ENCODE peak calls at places on chromosomes 1 and 21, in seven cellular contexts. One of them, this sample, is unnamed.

GRCh38 chr1:81679972-81680371 is 120.8 kb upstream of the ADGRL2 start:
- DNase-seq in IMR-90: peak
- DNase-seq in cardiac fibroblast: peak
- DNase-seq in transverse colon: no peak
- DNase-seq in brain microvascular endothelial cell: no peak
- DNase-seq in lower lobe of right lung: no peak
- DNase-seq in fibroblast of lung: peak
- DNase-seq in this sample: peak

GRCh38 chr1:46735708-46736324 is 16.9 kb upstream of the EFCAB14 start:
- DNase-seq in IMR-90: peak
- DNase-seq in cardiac fibroblast: peak
- DNase-seq in transverse colon: no peak
- DNase-seq in brain microvascular endothelial cell: peak
- DNase-seq in lower lobe of right lung: no peak
- DNase-seq in fibroblast of lung: peak
- DNase-seq in this sample: peak

GRCh38 chr1:208864366-208864965 is 620.3 kb upstream of the PLXNA2 start:
- DNase-seq in IMR-90: no peak
- DNase-seq in cardiac fibroblast: no peak
- DNase-seq in transverse colon: no peak
- DNase-seq in brain microvascular endothelial cell: no peak
- DNase-seq in lower lobe of right lung: no peak
- DNase-seq in fibroblast of lung: no peak
- DNase-seq in this sample: no peak

GRCh38 chr21:34782666-34783365 is 114.0 kb downstream of the CLIC6 start:
- DNase-seq in IMR-90: no peak
- DNase-seq in cardiac fibroblast: no peak
- DNase-seq in transverse colon: no peak
- DNase-seq in brain microvascular endothelial cell: peak
- DNase-seq in lower lobe of right lung: no peak
- DNase-seq in fibroblast of lung: no peak
- DNase-seq in this sample: no peak

GRCh38 chr1:246592695-246593094 is 26.4 kb downstream of the CNST start:
- DNase-seq in IMR-90: peak
- DNase-seq in cardiac fibroblast: peak
- DNase-seq in transverse colon: no peak
- DNase-seq in brain microvascular endothelial cell: peak
- DNase-seq in lower lobe of right lung: no peak
- DNase-seq in fibroblast of lung: peak
- DNase-seq in this sample: peak

GRCh38 chr1:235093013-235093618 is 35.5 kb downstream of the TOMM20 start:
- DNase-seq in IMR-90: peak
- DNase-seq in cardiac fibroblast: peak
- DNase-seq in transverse colon: peak
- DNase-seq in brain microvascular endothelial cell: peak
- DNase-seq in lower lobe of right lung: no peak
- DNase-seq in fibroblast of lung: peak
- DNase-seq in this sample: peak

GRCh38 chr1:55447488-55447887 is 232.3 kb upstream of the USP24 start:
- DNase-seq in IMR-90: peak
- DNase-seq in cardiac fibroblast: peak
- DNase-seq in transverse colon: no peak
- DNase-seq in brain microvascular endothelial cell: no peak
- DNase-seq in lower lobe of right lung: no peak
- DNase-seq in fibroblast of lung: no peak
- DNase-seq in this sample: no peak

GRCh38 chr1:197234581-197234980 is 33.5 kb upstream of the CRB1 start:
- DNase-seq in IMR-90: no peak
- DNase-seq in cardiac fibroblast: no peak
- DNase-seq in transverse colon: no peak
- DNase-seq in brain microvascular endothelial cell: no peak
- DNase-seq in lower lobe of right lung: no peak
- DNase-seq in fibroblast of lung: no peak
- DNase-seq in this sample: no peak

GRCh38 chr1:239386453-239387303 is at the start of gene CHRM3:
- DNase-seq in IMR-90: no peak
- DNase-seq in cardiac fibroblast: peak
- DNase-seq in transverse colon: peak
- DNase-seq in brain microvascular endothelial cell: no peak
- DNase-seq in lower lobe of right lung: peak
- DNase-seq in fibroblast of lung: no peak
- DNase-seq in this sample: no peak

GRCh38 chr1:54842963-54843362 is 41.8 kb upstream of the TTC22 start:
- DNase-seq in IMR-90: no peak
- DNase-seq in cardiac fibroblast: no peak
- DNase-seq in transverse colon: no peak
- DNase-seq in brain microvascular endothelial cell: no peak
- DNase-seq in lower lobe of right lung: no peak
- DNase-seq in fibroblast of lung: no peak
- DNase-seq in this sample: no peak

GRCh38 chr1:31723828-31724359 is 20.1 kb upstream of the COL16A1 start:
- DNase-seq in IMR-90: peak
- DNase-seq in cardiac fibroblast: peak
- DNase-seq in transverse colon: peak
- DNase-seq in brain microvascular endothelial cell: peak
- DNase-seq in lower lobe of right lung: peak
- DNase-seq in fibroblast of lung: peak
- DNase-seq in this sample: peak

GRCh38 chr21:46618738-46619369 is 14.0 kb upstream of the S100B start:
- DNase-seq in IMR-90: peak
- DNase-seq in cardiac fibroblast: peak
- DNase-seq in transverse colon: no peak
- DNase-seq in brain microvascular endothelial cell: no peak
- DNase-seq in lower lobe of right lung: no peak
- DNase-seq in fibroblast of lung: no peak
- DNase-seq in this sample: no peak

GRCh38 chr21:42849759-42850412 is 29.5 kb downstream of the WDR4 start:
- DNase-seq in IMR-90: no peak
- DNase-seq in cardiac fibroblast: no peak
- DNase-seq in transverse colon: no peak
- DNase-seq in brain microvascular endothelial cell: no peak
- DNase-seq in lower lobe of right lung: no peak
- DNase-seq in fibroblast of lung: no peak
- DNase-seq in this sample: no peak

DNA sequence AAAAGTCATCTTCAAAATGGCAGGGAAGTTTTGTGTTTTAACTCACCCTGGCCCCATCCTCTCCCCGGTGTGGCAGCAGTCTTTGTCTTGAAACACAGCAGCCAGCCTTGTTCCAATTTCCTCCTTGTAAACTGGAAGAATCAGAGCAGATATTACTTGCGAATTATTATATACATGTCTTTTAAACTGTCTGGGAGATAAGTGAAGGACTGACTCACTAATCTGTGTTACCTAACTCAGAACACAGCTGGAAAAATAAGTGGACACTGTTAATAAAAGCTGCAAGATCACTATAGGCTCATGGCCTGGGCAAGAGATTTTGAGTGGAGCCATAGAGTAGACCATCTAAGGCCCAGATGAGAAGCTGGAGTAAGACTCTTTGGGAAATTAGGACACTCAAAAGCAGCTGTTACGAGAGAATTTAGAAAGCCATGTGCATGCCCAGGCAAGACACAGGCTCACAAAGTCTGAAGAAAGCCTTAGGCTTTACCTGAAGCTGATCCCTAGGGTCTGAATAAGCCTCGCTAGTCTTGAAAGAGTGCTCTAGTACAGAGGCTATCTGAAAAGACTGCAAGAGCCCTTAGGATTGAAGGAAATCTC is 233.0 kb upstream of the RAB4A start:
- DNase-seq in IMR-90: peak
- DNase-seq in cardiac fibroblast: no peak
- DNase-seq in transverse colon: no peak
- DNase-seq in brain microvascular endothelial cell: no peak
- DNase-seq in lower lobe of right lung: no peak
- DNase-seq in fibroblast of lung: peak
- DNase-seq in this sample: no peak
- TF ChIP-seq CTCF in IMR-90: no peak
- TF ChIP-seq CTCF in cardiac fibroblast: no peak
- TF ChIP-seq CTCF in transverse colon: no peak
- TF ChIP-seq CTCF in brain microvascular endothelial cell: no peak
- TF ChIP-seq CTCF in lower lobe of right lung: no peak
- TF ChIP-seq CTCF in fibroblast of lung: no peak
- TF ChIP-seq CTCF in this sample: no peak

DNA sequence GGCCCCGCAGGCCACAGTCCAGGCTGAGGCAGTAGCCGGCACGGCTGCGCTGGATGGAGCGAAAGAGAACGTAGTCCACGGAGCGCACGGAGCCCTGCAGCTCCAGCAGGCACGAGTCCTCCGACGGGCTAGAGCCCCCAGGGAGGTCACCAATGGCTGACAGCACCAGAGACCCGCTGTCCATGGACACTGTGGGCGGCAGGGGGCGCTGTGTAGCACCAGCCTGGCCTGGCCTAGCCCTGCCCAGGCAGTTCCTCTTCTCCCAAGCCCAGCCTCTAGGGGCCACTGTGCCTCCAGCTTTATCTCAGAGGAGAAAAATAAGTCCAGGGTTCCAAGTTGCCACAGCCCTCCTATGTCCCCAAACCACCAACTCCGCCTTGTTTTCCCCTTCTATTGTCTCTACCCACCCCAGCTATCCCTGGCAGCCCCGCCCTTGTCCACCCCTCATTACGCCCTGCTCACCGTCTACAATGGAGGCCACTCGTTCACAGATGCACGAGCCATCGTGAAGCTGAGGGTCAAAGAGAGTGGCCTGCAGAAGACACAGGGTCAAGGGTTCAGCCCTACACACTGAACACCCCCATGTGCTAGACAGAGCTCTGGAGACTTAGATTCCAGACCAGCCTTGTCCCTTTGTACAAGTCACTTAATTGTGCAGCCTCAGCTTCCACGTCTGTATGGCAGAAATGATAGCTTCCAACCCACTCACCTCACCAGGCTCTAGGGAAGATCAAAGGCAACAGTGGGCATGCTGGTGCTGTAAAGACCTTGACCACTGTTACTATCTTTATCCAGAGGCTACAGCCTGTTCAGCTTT is 4.4 kb downstream of the ENTREP3 start:
- DNase-seq in IMR-90: peak
- DNase-seq in cardiac fibroblast: peak
- DNase-seq in transverse colon: peak
- DNase-seq in brain microvascular endothelial cell: peak
- DNase-seq in lower lobe of right lung: peak
- DNase-seq in fibroblast of lung: peak
- DNase-seq in this sample: peak
- H3K4me3 ChIP-seq in IMR-90: no peak
- H3K4me3 ChIP-seq in cardiac fibroblast: no peak
- H3K4me3 ChIP-seq in transverse colon: no peak
- H3K4me3 ChIP-seq in brain microvascular endothelial cell: peak
- H3K4me3 ChIP-seq in lower lobe of right lung: peak
- H3K4me3 ChIP-seq in fibroblast of lung: no peak
- H3K4me3 ChIP-seq in this sample: no peak

GRCh38 chr1:112923234-112923955 is 32.6 kb downstream of the SLC16A1 start:
- DNase-seq in IMR-90: no peak
- DNase-seq in cardiac fibroblast: no peak
- DNase-seq in transverse colon: no peak
- DNase-seq in brain microvascular endothelial cell: no peak
- DNase-seq in lower lobe of right lung: no peak
- DNase-seq in fibroblast of lung: no peak
- DNase-seq in this sample: no peak

GRCh38 chr1:112926858-112927257 is 29.1 kb downstream of the SLC16A1 start:
- DNase-seq in IMR-90: no peak
- DNase-seq in cardiac fibroblast: no peak
- DNase-seq in transverse colon: no peak
- DNase-seq in brain microvascular endothelial cell: no peak
- DNase-seq in lower lobe of right lung: no peak
- DNase-seq in fibroblast of lung: no peak
- DNase-seq in this sample: no peak

GRCh38 chr1:112927462-112927971 is 28.5 kb downstream of the SLC16A1 start:
- DNase-seq in IMR-90: no peak
- DNase-seq in cardiac fibroblast: no peak
- DNase-seq in transverse colon: no peak
- DNase-seq in brain microvascular endothelial cell: no peak
- DNase-seq in lower lobe of right lung: no peak
- DNase-seq in fibroblast of lung: no peak
- DNase-seq in this sample: no peak

GRCh38 chr1:112923956-112924349 is 32.0 kb downstream of the SLC16A1 start:
- DNase-seq in IMR-90: no peak
- DNase-seq in cardiac fibroblast: no peak
- DNase-seq in transverse colon: no peak
- DNase-seq in brain microvascular endothelial cell: no peak
- DNase-seq in lower lobe of right lung: no peak
- DNase-seq in fibroblast of lung: no peak
- DNase-seq in this sample: no peak

GRCh38 chr1:112925015-112925414 is 31.0 kb downstream of the SLC16A1 start:
- DNase-seq in IMR-90: no peak
- DNase-seq in cardiac fibroblast: no peak
- DNase-seq in transverse colon: no peak
- DNase-seq in brain microvascular endothelial cell: no peak
- DNase-seq in lower lobe of right lung: no peak
- DNase-seq in fibroblast of lung: no peak
- DNase-seq in this sample: no peak
- TF ChIP-seq CTCF in IMR-90: no peak
- TF ChIP-seq CTCF in cardiac fibroblast: no peak
- TF ChIP-seq CTCF in transverse colon: no peak
- TF ChIP-seq CTCF in brain microvascular endothelial cell: peak
- TF ChIP-seq CTCF in lower lobe of right lung: no peak
- TF ChIP-seq CTCF in fibroblast of lung: no peak
- TF ChIP-seq CTCF in this sample: peak

GRCh38 chr1:14519976-14520375 is 78.5 kb upstream of the KAZN start:
- DNase-seq in IMR-90: peak
- DNase-seq in cardiac fibroblast: peak
- DNase-seq in transverse colon: no peak
- DNase-seq in brain microvascular endothelial cell: no peak
- DNase-seq in lower lobe of right lung: no peak
- DNase-seq in fibroblast of lung: no peak
- DNase-seq in this sample: peak

GRCh38 chr1:14517813-14518180 is 80.7 kb upstream of the KAZN start:
- DNase-seq in IMR-90: no peak
- DNase-seq in cardiac fibroblast: no peak
- DNase-seq in transverse colon: no peak
- DNase-seq in brain microvascular endothelial cell: no peak
- DNase-seq in lower lobe of right lung: no peak
- DNase-seq in fibroblast of lung: no peak
- DNase-seq in this sample: no peak

GRCh38 chr1:14522331-14523241 is 75.9 kb upstream of the KAZN start:
- DNase-seq in IMR-90: peak
- DNase-seq in cardiac fibroblast: peak
- DNase-seq in transverse colon: peak
- DNase-seq in brain microvascular endothelial cell: peak
- DNase-seq in lower lobe of right lung: no peak
- DNase-seq in fibroblast of lung: peak
- DNase-seq in this sample: peak

GRCh38 chr1:14521602-14522001 is 76.9 kb upstream of the KAZN start:
- DNase-seq in IMR-90: no peak
- DNase-seq in cardiac fibroblast: no peak
- DNase-seq in transverse colon: no peak
- DNase-seq in brain microvascular endothelial cell: no peak
- DNase-seq in lower lobe of right lung: no peak
- DNase-seq in fibroblast of lung: peak
- DNase-seq in this sample: peak

DNA sequence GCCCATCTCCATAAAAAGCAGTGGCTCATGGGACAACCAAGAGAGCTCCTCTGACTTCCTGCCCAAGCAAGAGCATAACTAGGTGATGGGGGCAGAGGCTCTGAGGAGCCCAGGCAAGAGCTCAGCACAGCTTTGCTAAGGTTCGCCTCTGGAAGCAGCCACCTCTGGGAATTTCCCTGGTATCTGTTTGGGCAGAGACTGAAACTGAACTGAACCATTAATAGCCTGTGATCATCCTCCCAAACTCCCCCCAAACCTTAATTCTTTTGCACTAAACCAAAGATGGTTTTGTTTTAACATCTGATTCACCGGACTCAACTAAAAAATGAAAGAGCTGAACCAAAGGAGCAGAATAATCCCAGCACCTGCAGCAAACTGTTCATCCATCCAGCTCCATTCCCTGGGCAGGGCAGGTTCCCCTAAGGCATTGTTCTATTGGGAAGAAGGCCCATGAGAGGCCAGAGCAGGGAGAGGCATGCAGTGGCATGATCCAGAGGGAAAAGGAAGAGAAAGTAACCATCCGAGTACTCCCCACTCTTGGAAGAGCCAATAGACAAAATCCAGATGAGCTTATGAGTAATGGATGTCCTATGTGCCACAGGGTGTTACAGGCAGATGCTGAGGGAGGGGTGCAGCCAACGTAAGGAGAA is 77.8 kb upstream of the KAZN start:
- DNase-seq in IMR-90: no peak
- DNase-seq in cardiac fibroblast: no peak
- DNase-seq in transverse colon: no peak
- DNase-seq in brain microvascular endothelial cell: no peak
- DNase-seq in lower lobe of right lung: no peak
- DNase-seq in fibroblast of lung: no peak
- DNase-seq in this sample: peak
- H3K4me3 ChIP-seq in IMR-90: no peak
- H3K4me3 ChIP-seq in cardiac fibroblast: no peak
- H3K4me3 ChIP-seq in transverse colon: no peak
- H3K4me3 ChIP-seq in brain microvascular endothelial cell: no peak
- H3K4me3 ChIP-seq in lower lobe of right lung: no peak
- H3K4me3 ChIP-seq in fibroblast of lung: no peak
- H3K4me3 ChIP-seq in this sample: no peak